ENCODE peak calls at places on chromosomes 11 and 22, in ten cellular contexts. Y, O, F, V, T, X, S, A, J and N are unnamed samples.

GRCh38 chr11:86910592-86910991 is 44.6 kb downstream of the FZD4 start:
- DNase-seq in Y (no peak), O (no peak), F (no peak), V (no peak), T (no peak), X (no peak), S (no peak), A (peak), J (no peak), N (no peak)

GRCh38 chr22:43433904-43434600 is 22.2 kb downstream of the MPPED1 start:
- DNase-seq in Y (no peak), O (no peak), F (no peak), V (no peak), T (no peak), X (no peak), S (no peak), A (no peak), J (no peak), N (no peak)

GRCh38 chr11:114232400-114233070 is 63.7 kb upstream of the NNMT start:
- DNase-seq in Y (no peak), O (no peak), F (peak), V (no peak), T (no peak), X (no peak), S (no peak), A (no peak), J (no peak), N (no peak)

GRCh38 chr11:76030286-76030685 is 176.0 kb downstream of the WNT11 start:
- DNase-seq in Y (no peak), O (no peak), F (no peak), V (no peak), T (no peak), X (no peak), S (no peak), A (peak), J (no peak), N (peak)

GRCh38 chr11:6607190-6607635 is 3.6 kb downstream of the ILK start:
- DNase-seq in Y (no peak), O (no peak), F (no peak), V (no peak), T (no peak), X (no peak), S (no peak), A (no peak), J (no peak), N (no peak)

GRCh38 chr11:122900803-122901202 is 18.2 kb downstream of the JHY start:
- DNase-seq in Y (no peak), O (no peak), F (no peak), V (no peak), T (peak), X (peak), S (no peak), A (peak), J (no peak), N (peak)

GRCh38 chr11:74226907-74227306 is 55.8 kb downstream of the PPME1 start:
- DNase-seq in Y (peak), O (no peak), F (no peak), V (no peak), T (no peak), X (no peak), S (no peak), A (no peak), J (no peak), N (no peak)

GRCh38 chr22:40363059-40363458 is 7.3 kb upstream of the SGSM3 start:
- DNase-seq in Y (no peak), O (no peak), F (no peak), V (no peak), T (no peak), X (no peak), S (no peak), A (peak), J (no peak), N (peak)

GRCh38 chr11:67272327-67273259 is 6.3 kb downstream of the GRK2 start:
- DNase-seq in Y (peak), O (no peak), F (no peak), V (no peak), T (no peak), X (no peak), S (peak), A (no peak), J (no peak), N (no peak)